ENCODE peak calls at places on chromosome 9, in four cellular contexts. One of them, this sample, is unnamed.

GRCh38 chr9:134339183-134339806 is 13.0 kb downstream of the RXRA start:
- DNase-seq in A549: no peak
- DNase-seq in GM12878: no peak
- DNase-seq in SK-N-SH: no peak
- DNase-seq in this sample: no peak

GRCh38 chr9:120477534-120478001 is 102.4 kb downstream of the CDK5RAP2 start:
- DNase-seq in A549: peak; percentile 63
- DNase-seq in GM12878: no peak
- DNase-seq in SK-N-SH: peak; percentile 64
- DNase-seq in this sample: peak; percentile 8

GRCh38 chr9:112097712-112098688 is 77.1 kb downstream of the SUSD1 start:
- DNase-seq in A549: peak; percentile 76
- DNase-seq in GM12878: no peak
- DNase-seq in SK-N-SH: peak; percentile 60
- DNase-seq in this sample: peak; percentile 62

GRCh38 chr9:94997727-94998126 is 271.2 kb downstream of the AOPEP start:
- DNase-seq in A549: no peak
- DNase-seq in GM12878: no peak
- DNase-seq in SK-N-SH: no peak
- DNase-seq in this sample: no peak

GRCh38 chr9:112572416-112572815 is 85.8 kb downstream of the KIAA1958 start:
- DNase-seq in A549: no peak
- DNase-seq in GM12878: no peak
- DNase-seq in SK-N-SH: no peak
- DNase-seq in this sample: no peak

GRCh38 chr9:133162802-133163558 is 734 bp downstream of the GBGT1 start:
- DNase-seq in A549: no peak
- DNase-seq in GM12878: no peak
- DNase-seq in SK-N-SH: no peak
- DNase-seq in this sample: no peak

GRCh38 chr9:118009585-118009984 is 305.4 kb downstream of the TLR4 start:
- DNase-seq in A549: no peak
- DNase-seq in GM12878: no peak
- DNase-seq in SK-N-SH: no peak
- DNase-seq in this sample: no peak

GRCh38 chr9:135480071-135480941 is 724 bp downstream of the PPP1R26 start:
- DNase-seq in A549: peak; percentile 54
- DNase-seq in GM12878: no peak
- DNase-seq in SK-N-SH: peak; percentile 82
- DNase-seq in this sample: no peak

GRCh38 chr9:20683351-20684034 is 566 bp upstream of the FOCAD start:
- DNase-seq in A549: peak; percentile 45
- DNase-seq in GM12878: no peak
- DNase-seq in SK-N-SH: peak; percentile 45
- DNase-seq in this sample: peak; percentile 18

GRCh38 chr9:92245005-92245797 is 48.3 kb downstream of the IARS1 start:
- DNase-seq in A549: no peak
- DNase-seq in GM12878: no peak
- DNase-seq in SK-N-SH: no peak
- DNase-seq in this sample: no peak

GRCh38 chr9:125558453-125559084 is 148.4 kb downstream of the MAPKAP1 start:
- DNase-seq in A549: peak; percentile 76
- DNase-seq in GM12878: peak; percentile 33
- DNase-seq in SK-N-SH: peak; percentile 68
- DNase-seq in this sample: peak; percentile 50

GRCh38 chr9:134961331-134962064 is 43.8 kb upstream of the FCN1 start:
- DNase-seq in A549: no peak
- DNase-seq in GM12878: no peak
- DNase-seq in SK-N-SH: no peak
- DNase-seq in this sample: no peak

GRCh38 chr9:133058550-133059320 is 3.0 kb upstream of the CEL start:
- DNase-seq in A549: no peak
- DNase-seq in GM12878: peak; percentile 13
- DNase-seq in SK-N-SH: no peak
- DNase-seq in this sample: no peak

GRCh38 chr9:68584110-68585033 is 43.7 kb upstream of the TMEM252 start:
- DNase-seq in A549: peak; percentile 88
- DNase-seq in GM12878: peak; percentile 58
- DNase-seq in SK-N-SH: peak; percentile 80
- DNase-seq in this sample: peak; percentile 80

GRCh38 chr9:88396836-88397577 is 8.8 kb downstream of the SPIN1 start:
- DNase-seq in A549: no peak
- DNase-seq in GM12878: no peak
- DNase-seq in SK-N-SH: no peak
- DNase-seq in this sample: no peak

GRCh38 chr9:95816716-95817115 is 58.8 kb upstream of the ERCC6L2 start:
- DNase-seq in A549: peak; percentile 8
- DNase-seq in GM12878: no peak
- DNase-seq in SK-N-SH: no peak
- DNase-seq in this sample: no peak

GRCh38 chr9:87212563-87213154 is 265.4 kb upstream of the GAS1 start:
- DNase-seq in A549: no peak
- DNase-seq in GM12878: no peak
- DNase-seq in SK-N-SH: no peak
- DNase-seq in this sample: peak; percentile 4

GRCh38 chr9:89886281-89886700 is 281.5 kb downstream of the GADD45G start:
- DNase-seq in A549: no peak
- DNase-seq in GM12878: no peak
- DNase-seq in SK-N-SH: no peak
- DNase-seq in this sample: no peak

GRCh38 chr9:108784998-108785397 is 70.8 kb downstream of the ACTL7B start:
- DNase-seq in A549: no peak
- DNase-seq in GM12878: no peak
- DNase-seq in SK-N-SH: no peak
- DNase-seq in this sample: no peak

GRCh38 chr9:70607329-70607728 is 192.9 kb upstream of the KLF9 start:
- DNase-seq in A549: no peak
- DNase-seq in GM12878: no peak
- DNase-seq in SK-N-SH: no peak
- DNase-seq in this sample: no peak

GRCh38 chr9:2220036-2220435 is 204.9 kb downstream of the SMARCA2 start:
- DNase-seq in A549: no peak
- DNase-seq in GM12878: no peak
- DNase-seq in SK-N-SH: no peak
- DNase-seq in this sample: no peak

GRCh38 chr9:37200572-37201005 is 80.2 kb downstream of the ZCCHC7 start:
- DNase-seq in A549: no peak
- DNase-seq in GM12878: no peak
- DNase-seq in SK-N-SH: no peak
- DNase-seq in this sample: no peak

GRCh38 chr9:81456431-81456970 is 232.8 kb downstream of the TLE1 start:
- DNase-seq in A549: no peak
- DNase-seq in GM12878: no peak
- DNase-seq in SK-N-SH: no peak
- DNase-seq in this sample: no peak

GRCh38 chr9:30478684-30479083 is 1905.8 kb upstream of the ACO1 start:
- DNase-seq in A549: no peak
- DNase-seq in GM12878: no peak
- DNase-seq in SK-N-SH: no peak
- DNase-seq in this sample: no peak

GRCh38 chr9:1231998-1232919 is 182.1 kb downstream of the DMRT2 start:
- DNase-seq in A549: peak; percentile 66
- DNase-seq in GM12878: no peak
- DNase-seq in SK-N-SH: no peak
- DNase-seq in this sample: no peak

GRCh38 chr9:84852902-84853301 is 183.4 kb downstream of the NTRK2 start:
- DNase-seq in A549: no peak
- DNase-seq in GM12878: no peak
- DNase-seq in SK-N-SH: no peak
- DNase-seq in this sample: no peak

GRCh38 chr9:92254401-92255337 is 38.8 kb downstream of the IARS1 start:
- DNase-seq in A549: no peak
- DNase-seq in GM12878: no peak
- DNase-seq in SK-N-SH: no peak
- DNase-seq in this sample: no peak

GRCh38 chr9:108515856-108516255 is 339.9 kb downstream of the ACTL7B start:
- DNase-seq in A549: no peak
- DNase-seq in GM12878: no peak
- DNase-seq in SK-N-SH: no peak
- DNase-seq in this sample: no peak

GRCh38 chr9:10232352-10232930 is 380.4 kb downstream of the PTPRD start:
- DNase-seq in A549: no peak
- DNase-seq in GM12878: no peak
- DNase-seq in SK-N-SH: no peak
- DNase-seq in this sample: no peak

GRCh38 chr9:5509573-5509972 is 758 bp upstream of the PDCD1LG2 start:
- DNase-seq in A549: peak; percentile 82
- DNase-seq in GM12878: no peak
- DNase-seq in SK-N-SH: no peak
- DNase-seq in this sample: peak; percentile 3

GRCh38 chr9:134365791-134366222 is 39.6 kb downstream of the RXRA start:
- DNase-seq in A549: peak; percentile 31
- DNase-seq in GM12878: no peak
- DNase-seq in SK-N-SH: peak; percentile 85
- DNase-seq in this sample: no peak

GRCh38 chr9:105447386-105447813 is 434 bp upstream of the FSD1L start:
- DNase-seq in A549: no peak
- DNase-seq in GM12878: no peak
- DNase-seq in SK-N-SH: no peak
- DNase-seq in this sample: no peak

GRCh38 chr9:105444130-105444529 is 3.7 kb upstream of the FSD1L start:
- DNase-seq in A549: no peak
- DNase-seq in GM12878: no peak
- DNase-seq in SK-N-SH: no peak
- DNase-seq in this sample: no peak

GRCh38 chr9:105449081-105449480 is 1.2 kb downstream of the FSD1L start:
- DNase-seq in A549: no peak
- DNase-seq in GM12878: no peak
- DNase-seq in SK-N-SH: no peak
- DNase-seq in this sample: no peak

GRCh38 chr9:105445203-105445881 is 2.5 kb upstream of the FSD1L start:
- DNase-seq in A549: no peak
- DNase-seq in GM12878: no peak
- DNase-seq in SK-N-SH: no peak
- DNase-seq in this sample: no peak

GRCh38 chr9:105447814-105448812 is at the start of gene FSD1L:
- DNase-seq in A549: peak; percentile 93
- DNase-seq in GM12878: peak; percentile 74
- DNase-seq in SK-N-SH: peak; percentile 96
- DNase-seq in this sample: peak; percentile 81
- TF ChIP-seq REST in A549: no peak
- TF ChIP-seq REST in GM12878: no peak
- TF ChIP-seq REST in SK-N-SH: no peak
- TF ChIP-seq REST in this sample: no peak

GRCh38 chr9:16278420-16278999 is 592.0 kb downstream of the BNC2 start:
- DNase-seq in A549: peak; percentile 16
- DNase-seq in GM12878: no peak
- DNase-seq in SK-N-SH: peak; percentile 44
- DNase-seq in this sample: no peak

GRCh38 chr9:16272766-16273165 is 597.7 kb downstream of the BNC2 start:
- DNase-seq in A549: no peak
- DNase-seq in GM12878: no peak
- DNase-seq in SK-N-SH: no peak
- DNase-seq in this sample: no peak

GRCh38 chr9:16276866-16277265 is 593.6 kb downstream of the BNC2 start:
- DNase-seq in A549: no peak
- DNase-seq in GM12878: no peak
- DNase-seq in SK-N-SH: no peak
- DNase-seq in this sample: no peak

GRCh38 chr9:16277471-16277870 is 593.0 kb downstream of the BNC2 start:
- DNase-seq in A549: no peak
- DNase-seq in GM12878: no peak
- DNase-seq in SK-N-SH: no peak
- DNase-seq in this sample: no peak

DNA sequence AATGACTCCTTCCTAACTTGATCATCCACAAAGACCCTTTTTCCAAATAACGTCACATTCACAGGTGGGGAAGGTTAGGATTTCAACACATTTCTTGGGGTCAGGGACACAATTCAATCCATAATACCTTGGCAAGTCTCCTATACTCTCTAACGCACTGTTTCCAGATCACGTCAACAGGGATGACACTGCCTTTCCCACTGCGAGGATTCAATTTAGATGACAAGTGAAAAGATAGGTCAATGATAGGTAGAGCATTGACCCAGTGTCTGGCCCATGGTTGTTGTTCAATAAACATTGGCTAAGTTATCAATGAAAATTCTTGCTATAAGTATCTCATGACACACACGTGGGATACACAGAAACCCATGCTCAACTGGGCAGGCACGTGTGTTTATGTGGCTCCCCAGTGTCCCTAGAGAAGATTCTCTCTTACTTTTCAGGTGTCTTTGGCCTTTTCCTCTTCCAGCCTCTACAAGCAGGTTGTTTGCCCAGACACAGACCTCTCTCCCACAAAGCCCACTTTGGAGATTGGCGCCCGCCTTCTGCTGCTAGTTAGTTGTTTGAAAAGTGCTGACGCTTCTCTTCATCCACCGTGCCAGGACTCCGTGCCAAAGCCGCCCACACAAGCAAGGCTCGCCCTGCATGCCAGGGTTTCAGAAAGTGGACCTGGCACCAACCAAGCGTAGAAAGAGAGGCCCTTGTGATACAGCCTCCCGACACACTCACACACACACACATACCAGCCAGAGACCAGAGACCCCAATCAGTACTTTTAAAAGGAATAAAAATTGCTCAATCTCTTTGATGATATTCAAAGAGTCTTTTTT is 594.5 kb downstream of the BNC2 start:
- DNase-seq in A549: no peak
- DNase-seq in GM12878: no peak
- DNase-seq in SK-N-SH: no peak
- DNase-seq in this sample: no peak
- TF ChIP-seq REST in A549: no peak
- TF ChIP-seq REST in GM12878: no peak
- TF ChIP-seq REST in SK-N-SH: no peak
- TF ChIP-seq REST in this sample: no peak

DNA sequence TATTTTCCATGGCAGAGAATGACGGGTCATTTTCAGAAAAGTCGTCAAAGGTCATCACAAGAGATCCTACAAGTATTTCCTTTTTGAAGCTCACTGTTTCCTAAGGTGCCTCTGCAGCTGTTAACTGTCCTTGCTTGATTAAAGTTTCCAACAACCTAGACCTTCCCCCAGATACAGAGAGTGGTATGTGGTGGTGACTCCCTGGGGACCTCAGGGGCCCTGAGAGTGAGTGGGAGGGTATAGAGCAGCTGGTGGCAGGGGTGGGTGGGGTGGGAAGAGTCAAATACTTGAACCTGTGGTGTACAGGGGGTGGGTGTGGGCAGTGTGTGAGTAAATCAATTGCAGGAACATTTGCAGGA is 1.6 kb upstream of the CD72 start:
- DNase-seq in A549: no peak
- DNase-seq in GM12878: peak; percentile 55
- DNase-seq in SK-N-SH: no peak
- DNase-seq in this sample: no peak
- TF ChIP-seq REST in A549: no peak
- TF ChIP-seq REST in GM12878: no peak
- TF ChIP-seq REST in SK-N-SH: no peak
- TF ChIP-seq REST in this sample: no peak

DNA sequence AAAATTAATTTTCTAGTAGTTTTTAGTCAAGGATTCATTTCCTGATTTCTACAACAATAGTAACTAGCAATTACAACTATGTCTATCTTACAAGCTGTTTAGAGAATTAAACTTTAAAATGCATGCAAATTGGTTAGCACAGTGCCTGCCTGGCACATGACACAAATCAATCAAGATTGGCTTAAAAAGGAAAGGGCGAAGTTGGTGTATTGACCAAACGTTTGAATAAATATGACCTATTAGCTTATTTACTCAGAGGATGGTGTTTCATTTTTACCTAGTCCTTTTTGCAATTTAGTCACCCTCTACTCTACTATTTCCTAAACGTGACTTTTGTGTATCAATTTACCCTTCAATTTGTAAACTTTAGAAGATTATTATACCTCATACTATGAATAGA is 83.5 kb downstream of the GDA start:
- DNase-seq in A549: no peak
- DNase-seq in GM12878: no peak
- DNase-seq in SK-N-SH: no peak
- DNase-seq in this sample: no peak
- TF ChIP-seq REST in A549: no peak
- TF ChIP-seq REST in GM12878: no peak
- TF ChIP-seq REST in SK-N-SH: no peak
- TF ChIP-seq REST in this sample: no peak